ENCODE peak calls at places on chromosomes 11 and 22, in four cellular contexts. L, P, G and V are unnamed samples.

GRCh38 chr11:120509346-120510053 is 2.0 kb upstream of the GRIK4 start:
- DNase-seq in P (no peak), G (no peak), L (no peak), V (no peak)

GRCh38 chr11:119671048-119671447 is 58.0 kb downstream of the NECTIN1 start:
- DNase-seq in G (no peak), L (no peak), P (no peak), V (no peak)

GRCh38 chr11:12150831-12151382 is 40.5 kb downstream of the MICAL2 start:
- DNase-seq in G (no peak), P (no peak), L (no peak), V (peak; percentile 77)

GRCh38 chr22:28976588-28976987 is 85.0 kb downstream of the C22orf31 start:
- DNase-seq in G (no peak), P (no peak), L (no peak), V (no peak)

GRCh38 chr11:118275184-118275583 is 11.1 kb upstream of the MPZL2 start:
- DNase-seq in G (no peak), P (no peak), L (no peak), V (no peak)

GRCh38 chr11:131614514-131615085 is 244.2 kb downstream of the NTM start:
- DNase-seq in G (no peak), L (no peak), P (no peak), V (no peak)

GRCh38 chr22:31451709-31452571 is 37.7 kb downstream of the EIF4ENIF1 start:
- DNase-seq in P (no peak), G (peak; percentile 15), L (peak; percentile 57), V (peak; percentile 13)

GRCh38 chr11:120055646-120056045 is 82.3 kb downstream of the TRIM29 start:
- DNase-seq in P (no peak), G (no peak), L (no peak), V (no peak)

GRCh38 chr11:81237139-81237538 is 1496.5 kb downstream of the FAM181B start:
- DNase-seq in L (peak; percentile 49), G (no peak), P (no peak), V (no peak)

GRCh38 chr11:95149659-95150294 is 60.1 kb downstream of the ENDOD1 start:
- DNase-seq in L (peak; percentile 91), P (peak; percentile 56), G (no peak), V (no peak)

GRCh38 chr11:69202511-69203221 is 46.9 kb downstream of the SMIM38 start:
- DNase-seq in P (no peak), L (no peak), G (no peak), V (no peak)
- TF ChIP-seq HDAC2 in P (no peak), L (no peak), G (no peak), V (no peak)

GRCh38 chr22:42643632-42644421 is 3.4 kb upstream of the ATP5MGL start:
- DNase-seq in L (no peak), G (no peak), P (no peak), V (no peak)

GRCh38 chr22:42642801-42643631 is 2.6 kb upstream of the ATP5MGL start:
- DNase-seq in G (no peak), L (no peak), P (no peak), V (no peak)

GRCh38 chr22:42645341-42645937 is 3.8 kb downstream of the CYB5R3 start:
- DNase-seq in L (no peak), P (no peak), G (no peak), V (no peak)

GRCh38 chr22:42645938-42646568 is 3.1 kb downstream of the CYB5R3 start:
- DNase-seq in P (no peak), L (no peak), G (no peak), V (no peak)

GRCh38 chr22:42644422-42645340 is 4.3 kb upstream of the ATP5MGL start:
- DNase-seq in G (no peak), P (no peak), L (no peak), V (no peak)
- TF ChIP-seq ATF2 in G (no peak), P (no peak), L (no peak), V (no peak)

DNA sequence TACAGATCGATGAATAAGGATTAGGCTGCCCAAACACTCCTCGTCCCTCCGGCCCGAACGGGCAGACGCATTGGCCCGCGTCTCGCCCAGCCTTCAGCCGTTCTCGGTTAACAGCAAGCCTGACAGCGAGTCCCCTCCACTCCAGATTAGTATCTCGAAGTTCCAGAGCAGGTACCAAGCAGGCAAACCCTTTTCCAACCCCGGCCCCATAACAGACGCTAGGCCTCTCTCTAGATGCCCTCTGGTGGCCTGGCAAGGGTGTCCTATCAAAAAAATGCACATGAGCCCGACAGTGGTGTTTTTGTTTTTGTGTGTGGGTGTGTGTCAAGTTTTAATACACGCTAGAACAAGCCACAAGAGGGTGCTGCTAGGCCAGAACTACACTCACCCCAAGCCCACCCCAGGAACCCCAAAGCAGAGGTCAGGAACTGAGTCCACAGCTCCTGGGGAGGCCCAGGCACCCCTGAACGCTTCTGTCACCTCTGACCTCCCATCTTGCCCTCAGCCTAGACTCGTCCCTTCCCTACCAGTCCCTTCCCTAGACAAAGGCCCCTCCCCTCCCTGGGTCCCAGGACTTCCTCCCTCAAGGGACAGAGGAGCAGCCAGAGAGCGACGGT is 658 bp upstream of the ARFGAP2 start:
- DNase-seq in L (peak; percentile 79), P (peak; percentile 86), G (peak; percentile 71), V (peak; percentile 62)
- TF ChIP-seq HDAC2 in L (no peak), P (peak; percentile 73), G (no peak), V (peak; percentile 72)

GRCh38 chr11:1946812-1947480 is at the start of gene MRPL23:
- DNase-seq in P (no peak), L (no peak), G (no peak), V (no peak)

GRCh38 chr11:1943977-1944376 is 3.2 kb upstream of the MRPL23 start:
- DNase-seq in P (peak; percentile 42), G (no peak), L (no peak), V (no peak)

GRCh38 chr11:1942541-1943260 is 4.4 kb upstream of the MRPL23 start:
- DNase-seq in G (no peak), L (no peak), P (no peak), V (no peak)

GRCh38 chr11:1947592-1948237 is 583 bp downstream of the MRPL23 start:
- DNase-seq in G (no peak), P (no peak), L (no peak), V (no peak)

DNA sequence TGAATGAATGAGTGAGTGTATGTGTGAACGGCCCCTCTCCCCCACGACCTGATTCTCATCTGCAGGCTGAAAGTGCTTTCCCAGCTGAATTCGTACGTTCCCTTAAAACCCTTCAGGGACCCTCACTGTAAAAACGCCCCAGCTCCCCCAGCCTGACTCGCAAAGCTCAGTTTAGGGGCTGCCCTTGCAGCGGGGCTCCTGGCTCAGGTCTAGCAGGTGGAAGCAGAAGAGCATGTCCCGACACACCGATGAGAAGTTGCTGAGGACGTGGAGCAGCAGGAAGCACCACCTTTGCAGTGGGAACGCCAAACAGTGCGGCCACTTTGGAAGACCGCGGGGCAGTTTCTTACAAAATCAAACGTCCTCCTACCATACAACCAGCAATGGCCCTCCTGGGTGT is 3.6 kb upstream of the MRPL23 start:
- DNase-seq in L (no peak), G (no peak), P (peak; percentile 49), V (no peak)
- TF ChIP-seq ATF2 in L (no peak), G (no peak), P (no peak), V (no peak)

GRCh38 chr22:26601726-26602125 is 11.8 kb upstream of the TPST2 start:
- DNase-seq in P (no peak), G (no peak), L (no peak), V (no peak)
- TF ChIP-seq HDAC2 in P (no peak), G (no peak), L (no peak), V (no peak)

GRCh38 chr11:111514216-111515031 is at the start of gene HOATZ:
- DNase-seq in L (no peak), P (peak; percentile 82), G (no peak), V (peak; percentile 32)
- TF ChIP-seq ATF2 in L (no peak), P (no peak), G (no peak), V (no peak)

DNA sequence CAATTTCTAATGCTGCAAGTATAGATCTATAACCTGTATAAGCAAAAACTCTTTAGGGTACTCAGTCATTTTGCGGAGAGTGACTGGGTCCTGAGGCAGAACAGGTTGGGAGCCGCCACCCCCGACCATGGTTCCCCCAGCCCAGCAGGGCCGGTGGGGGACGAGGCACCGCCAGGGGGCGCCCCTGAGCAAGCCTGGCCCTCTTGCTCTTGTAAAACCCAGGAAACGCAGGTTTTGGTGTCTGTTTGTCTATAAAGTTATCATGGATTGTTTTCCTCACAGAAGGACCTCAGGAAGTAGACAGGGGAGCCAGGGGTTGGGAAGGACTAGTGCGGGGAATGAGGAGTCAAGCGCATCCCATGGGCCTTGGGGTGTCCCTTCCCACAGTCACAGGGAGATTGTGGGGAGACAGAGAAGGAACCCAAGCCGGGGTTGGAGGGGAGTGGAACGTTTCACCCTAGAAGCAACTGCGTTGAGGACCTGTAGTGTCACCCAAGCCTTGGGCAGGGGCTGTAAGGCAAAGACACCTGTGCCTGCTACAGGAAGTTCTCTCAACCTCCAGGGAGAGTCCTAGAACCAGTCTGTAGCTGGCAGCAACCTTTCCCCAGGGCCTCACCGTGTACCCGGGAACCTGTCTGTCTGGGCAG is 26.4 kb downstream of the KCTD17 start:
- DNase-seq in L (peak; percentile 29), G (no peak), P (peak; percentile 96), V (peak; percentile 61)
- TF ChIP-seq HDAC2 in L (no peak), G (no peak), P (no peak), V (no peak)

GRCh38 chr11:67482736-67483497 is at the start of gene AIP:
- DNase-seq in L (peak; percentile 95), G (peak; percentile 97), P (peak; percentile 97), V (peak; percentile 99)

GRCh38 chr11:67482275-67482735 is 521 bp upstream of the AIP start:
- DNase-seq in P (no peak), L (no peak), G (no peak), V (no peak)

GRCh38 chr11:67484847-67485311 is 2.1 kb downstream of the AIP start:
- DNase-seq in L (no peak), G (peak; percentile 76), P (no peak), V (no peak)

GRCh38 chr11:67483498-67483798 is 622 bp downstream of the AIP start:
- DNase-seq in L (no peak), G (no peak), P (no peak), V (no peak)

DNA sequence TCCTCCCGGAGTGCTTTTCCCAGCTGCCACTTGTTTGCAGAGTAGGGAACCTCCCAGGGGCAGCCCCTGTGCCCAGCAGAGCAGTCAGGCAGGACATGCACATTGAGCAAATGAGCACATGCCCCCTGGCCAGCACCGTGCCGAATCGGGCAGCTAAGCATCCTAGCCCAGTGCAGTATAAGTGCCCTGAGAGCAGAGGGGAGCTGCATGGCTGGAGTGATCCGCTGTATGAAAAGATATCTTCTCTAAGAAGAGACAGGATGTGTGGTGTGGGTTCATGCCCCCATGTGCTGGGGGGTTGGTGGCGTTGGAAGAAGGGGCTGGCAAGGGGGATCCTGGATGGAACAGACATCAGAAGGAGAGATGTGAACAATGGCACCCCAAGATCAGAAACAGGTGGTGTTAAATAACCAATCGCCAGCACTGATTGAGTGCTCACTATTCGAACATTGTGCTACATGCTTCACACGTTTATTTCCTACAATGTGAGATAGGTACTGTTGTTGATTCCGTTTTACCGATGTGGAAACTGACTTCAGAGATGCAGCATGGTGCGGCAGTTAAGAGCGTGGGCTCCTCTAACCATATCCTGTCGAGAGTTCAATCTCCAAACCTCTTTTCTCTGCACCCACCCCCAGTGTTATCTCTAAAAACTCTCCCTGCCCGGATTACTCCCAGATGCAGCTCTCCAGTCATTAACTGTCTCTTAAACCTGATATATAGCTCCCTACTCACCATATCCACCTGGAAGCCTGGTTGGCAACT is 1.3 kb downstream of the AIP start:
- DNase-seq in P (no peak), G (no peak), L (no peak), V (no peak)
- TF ChIP-seq ATF2 in P (no peak), G (no peak), L (no peak), V (no peak)